ENCODE peak calls at places on chromosomes 4 and X, in ten cellular contexts. G, B, X, T, D, E, Y, W, N and Q are unnamed samples.

GRCh38 chr4:126799971-126800722 is 832.6 kb upstream of the INTU start:
- DNase-seq in G (peak; percentile 0), B (no peak), X (no peak), T (no peak), D (peak; percentile 61), E (no peak), Y (no peak), W (no peak), N (no peak), Q (no peak)

GRCh38 chrX:108447303-108447702 is 7.7 kb downstream of the COL4A5 start:
- DNase-seq in G (no peak), B (no peak), X (no peak), T (no peak), D (peak; percentile 50), E (no peak), Y (no peak), W (no peak), N (no peak), Q (no peak)

GRCh38 chr4:107701565-107701964 is 18.5 kb downstream of the PAPSS1 start:
- DNase-seq in G (no peak), B (no peak), X (no peak), T (no peak), D (no peak), E (no peak), Y (no peak), W (no peak), N (no peak), Q (no peak)

GRCh38 chr4:16227462-16227868 is 1.2 kb upstream of the TAPT1 start:
- DNase-seq in G (no peak), B (no peak), X (no peak), T (no peak), D (peak; percentile 45), E (no peak), Y (no peak), W (peak; percentile 58), N (no peak), Q (no peak)

GRCh38 chrX:101395789-101396188 is 5.0 kb downstream of the RPL36A start:
- DNase-seq in G (peak; percentile 77), B (no peak), X (no peak), T (no peak), D (peak; percentile 48), E (no peak), Y (no peak), W (no peak), N (no peak), Q (no peak)

GRCh38 chrX:2676794-2677675 is 14.1 kb upstream of the CD99 start:
- DNase-seq in G (no peak), B (no peak), X (no peak), T (peak; percentile 16), D (no peak), E (no peak), Y (no peak), W (no peak), N (no peak), Q (no peak)

GRCh38 chr4:182585321-182585720 is 331.9 kb downstream of the DCTD start:
- DNase-seq in G (no peak), B (no peak), X (no peak), T (no peak), D (no peak), E (no peak), Y (no peak), W (no peak), N (no peak), Q (no peak)

GRCh38 chrX:64204701-64205440 is 637 bp downstream of the AMER1 start:
- DNase-seq in G (no peak), B (peak; percentile 6), X (peak; percentile 39), T (peak; percentile 1), D (peak; percentile 35), E (no peak), Y (peak; percentile 2), W (peak; percentile 60), N (peak; percentile 48), Q (no peak)

GRCh38 chrX:15242899-15243555 is 26.9 kb downstream of the ASB9 start:
- DNase-seq in G (peak; percentile 0), B (peak; percentile 18), X (peak; percentile 13), T (peak; percentile 49), D (peak; percentile 76), E (no peak), Y (peak; percentile 37), W (no peak), N (no peak), Q (no peak)

GRCh38 chr4:181150173-181150572 is 1093.0 kb upstream of the TENM3 start:
- DNase-seq in G (no peak), B (no peak), X (no peak), T (no peak), D (no peak), E (no peak), Y (no peak), W (no peak), N (no peak), Q (no peak)